ENCODE peak calls at places on chromosome 19, in four cellular contexts. One of them, this sample, is unnamed.

GRCh38 chr19:10224337-10224736 is 6.8 kb downstream of the S1PR2 start:
- DNase-seq in heart right ventricle: peak
- DNase-seq in T-helper 9 cell: no peak
- DNase-seq in cardiac muscle cell: no peak
- DNase-seq in this sample: no peak

GRCh38 chr19:18424122-18424889 is 5.1 kb downstream of the SSBP4 start:
- DNase-seq in cardiac muscle cell: no peak
- DNase-seq in T-helper 9 cell: no peak
- DNase-seq in heart right ventricle: no peak
- DNase-seq in this sample: no peak

GRCh38 chr19:46144756-46145155 is 3.3 kb upstream of the IGFL2 start:
- DNase-seq in heart right ventricle: no peak
- DNase-seq in cardiac muscle cell: no peak
- DNase-seq in T-helper 9 cell: no peak
- DNase-seq in this sample: no peak

GRCh38 chr19:19211499-19212432 is at the start of gene NCAN:
- DNase-seq in cardiac muscle cell: peak
- DNase-seq in T-helper 9 cell: no peak
- DNase-seq in heart right ventricle: no peak
- DNase-seq in this sample: no peak

GRCh38 chr19:40982594-40983101 is 8.4 kb upstream of the CYP2B6 start:
- DNase-seq in cardiac muscle cell: no peak
- DNase-seq in heart right ventricle: no peak
- DNase-seq in T-helper 9 cell: no peak
- DNase-seq in this sample: no peak

GRCh38 chr19:29665826-29666633 is 769 bp downstream of the PLEKHF1 start:
- DNase-seq in heart right ventricle: peak
- DNase-seq in T-helper 9 cell: no peak
- DNase-seq in cardiac muscle cell: peak
- DNase-seq in this sample: no peak

GRCh38 chr19:44767295-44768180 is 10.2 kb upstream of the CBLC start:
- DNase-seq in heart right ventricle: no peak
- DNase-seq in T-helper 9 cell: no peak
- DNase-seq in cardiac muscle cell: no peak
- DNase-seq in this sample: no peak

GRCh38 chr19:13629687-13630357 is 123.5 kb upstream of the CACNA1A start:
- DNase-seq in T-helper 9 cell: no peak
- DNase-seq in cardiac muscle cell: no peak
- DNase-seq in heart right ventricle: no peak
- DNase-seq in this sample: no peak

GRCh38 chr19:54427586-54427985 is 12.3 kb downstream of the TTYH1 start:
- DNase-seq in cardiac muscle cell: no peak
- DNase-seq in heart right ventricle: no peak
- DNase-seq in T-helper 9 cell: no peak
- DNase-seq in this sample: no peak

GRCh38 chr19:18856385-18857126 is 24.8 kb downstream of the UPF1 start:
- DNase-seq in T-helper 9 cell: no peak
- DNase-seq in heart right ventricle: no peak
- DNase-seq in cardiac muscle cell: no peak
- DNase-seq in this sample: no peak

GRCh38 chr19:39413903-39414608 is 1.6 kb downstream of the PLEKHG2 start:
- DNase-seq in heart right ventricle: peak
- DNase-seq in cardiac muscle cell: peak
- DNase-seq in T-helper 9 cell: no peak
- DNase-seq in this sample: no peak

GRCh38 chr19:5913739-5914357 is at the start of gene CAPS:
- DNase-seq in heart right ventricle: peak
- DNase-seq in T-helper 9 cell: no peak
- DNase-seq in cardiac muscle cell: no peak
- DNase-seq in this sample: no peak

GRCh38 chr19:44532819-44533218 is 3.3 kb upstream of the CEACAM20 start:
- DNase-seq in T-helper 9 cell: no peak
- DNase-seq in heart right ventricle: no peak
- DNase-seq in cardiac muscle cell: no peak
- DNase-seq in this sample: no peak

GRCh38 chr19:6828698-6829633 is 56.5 kb downstream of the VAV1 start:
- DNase-seq in cardiac muscle cell: no peak
- DNase-seq in heart right ventricle: no peak
- DNase-seq in T-helper 9 cell: no peak
- DNase-seq in this sample: peak

GRCh38 chr19:1606138-1606651 is 933 bp upstream of the UQCR11 start:
- DNase-seq in T-helper 9 cell: no peak
- DNase-seq in cardiac muscle cell: no peak
- DNase-seq in heart right ventricle: no peak
- DNase-seq in this sample: no peak

GRCh38 chr19:45553464-45553863 is 31.1 kb downstream of the OPA3 start:
- DNase-seq in heart right ventricle: no peak
- DNase-seq in cardiac muscle cell: peak
- DNase-seq in T-helper 9 cell: no peak
- DNase-seq in this sample: no peak

GRCh38 chr19:11478167-11479089 is 2.4 kb downstream of the ELAVL3 start:
- DNase-seq in heart right ventricle: no peak
- DNase-seq in T-helper 9 cell: no peak
- DNase-seq in cardiac muscle cell: no peak
- DNase-seq in this sample: no peak

GRCh38 chr19:15418112-15418587 is 638 bp downstream of the AKAP8L start:
- DNase-seq in cardiac muscle cell: no peak
- DNase-seq in heart right ventricle: no peak
- DNase-seq in T-helper 9 cell: no peak
- DNase-seq in this sample: no peak

GRCh38 chr19:57583521-57584416 is at the start of gene ZIK1:
- DNase-seq in cardiac muscle cell: peak
- DNase-seq in heart right ventricle: peak
- DNase-seq in T-helper 9 cell: peak
- DNase-seq in this sample: peak

GRCh38 chr19:29326351-29326750 is 113.4 kb upstream of the UQCRFS1 start:
- DNase-seq in heart right ventricle: no peak
- DNase-seq in cardiac muscle cell: no peak
- DNase-seq in T-helper 9 cell: no peak
- DNase-seq in this sample: no peak

GRCh38 chr19:45340232-45340898 is at the start of gene KLC3:
- DNase-seq in heart right ventricle: no peak
- DNase-seq in T-helper 9 cell: peak
- DNase-seq in cardiac muscle cell: peak
- DNase-seq in this sample: peak

GRCh38 chr19:46861691-46862503 is 1.1 kb downstream of the ARHGAP35 start:
- DNase-seq in T-helper 9 cell: no peak
- DNase-seq in heart right ventricle: peak
- DNase-seq in cardiac muscle cell: peak
- DNase-seq in this sample: no peak

GRCh38 chr19:50309396-50310125 is 19.6 kb downstream of the KCNC3 start:
- DNase-seq in cardiac muscle cell: no peak
- DNase-seq in heart right ventricle: no peak
- DNase-seq in T-helper 9 cell: no peak
- DNase-seq in this sample: no peak

GRCh38 chr19:18046066-18046718 is 38.2 kb downstream of the ARRDC2 start:
- DNase-seq in cardiac muscle cell: no peak
- DNase-seq in T-helper 9 cell: no peak
- DNase-seq in heart right ventricle: no peak
- DNase-seq in this sample: no peak

GRCh38 chr19:7658219-7658686 is 10.6 kb upstream of the RETN start:
- DNase-seq in T-helper 9 cell: no peak
- DNase-seq in heart right ventricle: no peak
- DNase-seq in cardiac muscle cell: no peak
- DNase-seq in this sample: peak

GRCh38 chr19:30870861-30871260 is 478.4 kb downstream of the TSHZ3 start:
- DNase-seq in T-helper 9 cell: no peak
- DNase-seq in cardiac muscle cell: peak
- DNase-seq in heart right ventricle: no peak
- DNase-seq in this sample: no peak

GRCh38 chr19:1811942-1812425 is at the start of gene ATP8B3:
- DNase-seq in heart right ventricle: peak
- DNase-seq in T-helper 9 cell: peak
- DNase-seq in cardiac muscle cell: no peak
- DNase-seq in this sample: peak

GRCh38 chr19:1116726-1117581 is 13.2 kb downstream of the GPX4 start:
- DNase-seq in T-helper 9 cell: no peak
- DNase-seq in heart right ventricle: no peak
- DNase-seq in cardiac muscle cell: no peak
- DNase-seq in this sample: no peak

GRCh38 chr19:34351382-34351802 is 13.6 kb upstream of the GPI start:
- DNase-seq in T-helper 9 cell: no peak
- DNase-seq in heart right ventricle: no peak
- DNase-seq in cardiac muscle cell: no peak
- DNase-seq in this sample: no peak

GRCh38 chr19:13839193-13839937 is 37.6 kb upstream of the NANOS3 start:
- DNase-seq in cardiac muscle cell: peak
- DNase-seq in heart right ventricle: peak
- DNase-seq in T-helper 9 cell: peak
- DNase-seq in this sample: peak

GRCh38 chr19:4829001-4829712 is 2.4 kb downstream of the TICAM1 start:
- DNase-seq in T-helper 9 cell: no peak
- DNase-seq in cardiac muscle cell: no peak
- DNase-seq in heart right ventricle: no peak
- DNase-seq in this sample: no peak

GRCh38 chr19:43446746-43447489 is 18.5 kb downstream of the LYPD3 start:
- DNase-seq in cardiac muscle cell: peak
- DNase-seq in heart right ventricle: peak
- DNase-seq in T-helper 9 cell: peak
- DNase-seq in this sample: peak

GRCh38 chr19:1768248-1768647 is 14.9 kb downstream of the ONECUT3 start:
- DNase-seq in cardiac muscle cell: peak
- DNase-seq in T-helper 9 cell: no peak
- DNase-seq in heart right ventricle: no peak
- DNase-seq in this sample: no peak

GRCh38 chr19:47309608-47310007 is at the start of gene C5AR1:
- DNase-seq in T-helper 9 cell: no peak
- DNase-seq in heart right ventricle: peak
- DNase-seq in cardiac muscle cell: no peak
- DNase-seq in this sample: no peak

GRCh38 chr19:12494260-12494860 is 9.7 kb upstream of the ZNF709 start:
- DNase-seq in cardiac muscle cell: no peak
- DNase-seq in T-helper 9 cell: no peak
- DNase-seq in heart right ventricle: no peak
- DNase-seq in this sample: no peak

GRCh38 chr19:18507727-18508440 is 14.0 kb downstream of the ELL start:
- DNase-seq in T-helper 9 cell: no peak
- DNase-seq in heart right ventricle: peak
- DNase-seq in cardiac muscle cell: no peak
- DNase-seq in this sample: no peak

GRCh38 chr19:51450730-51451307 is 7.4 kb downstream of the SIGLEC8 start:
- DNase-seq in T-helper 9 cell: no peak
- DNase-seq in heart right ventricle: no peak
- DNase-seq in cardiac muscle cell: no peak
- DNase-seq in this sample: no peak

GRCh38 chr19:52622261-52622660 is 15.9 kb downstream of the ZNF83 start:
- DNase-seq in T-helper 9 cell: no peak
- DNase-seq in cardiac muscle cell: peak
- DNase-seq in heart right ventricle: no peak
- DNase-seq in this sample: no peak

GRCh38 chr19:13993554-13994308 is 12.4 kb downstream of the RFX1 start:
- DNase-seq in T-helper 9 cell: no peak
- DNase-seq in cardiac muscle cell: no peak
- DNase-seq in heart right ventricle: no peak
- DNase-seq in this sample: no peak

GRCh38 chr19:40576181-40576584 is 490 bp upstream of the SHKBP1 start:
- DNase-seq in cardiac muscle cell: no peak
- DNase-seq in T-helper 9 cell: peak
- DNase-seq in heart right ventricle: no peak
- DNase-seq in this sample: no peak

This sample was measured in CD4-positive, alpha-beta T cell.